ENCODE peak calls at places on chromosomes 5 and 9, in four cellular contexts. T is iris pigment epithelial cell, D is fibroblast of lung, N is Calu3. F is an unnamed sample.

GRCh38 chr5:69202497-69202896 is 13.1 kb downstream of the CENPH start:
- DNase-seq in T (peak), D (no peak), N (no peak), F (no peak)

GRCh38 chr5:131379723-131380122 is 115.9 kb downstream of the CDC42SE2 start:
- DNase-seq in T (peak), D (peak), N (peak), F (peak)

GRCh38 chr9:2414465-2414864 is 207.1 kb upstream of the VLDLR start:
- DNase-seq in T (peak), D (no peak), N (no peak), F (no peak)

GRCh38 chr5:101783241-101784095 is 512.6 kb downstream of the SLCO4C1 start:
- DNase-seq in T (no peak), D (peak), N (no peak), F (peak)

GRCh38 chr5:151686673-151687378 is at the start of gene SPARC:
- DNase-seq in T (peak), D (peak), N (no peak), F (peak)

GRCh38 chr5:16082053-16082452 is 97.5 kb downstream of the MARCHF11 start:
- DNase-seq in T (peak), D (no peak), N (no peak), F (no peak)

GRCh38 chr9:3939820-3940219 is 360.0 kb downstream of the GLIS3 start:
- DNase-seq in T (no peak), D (no peak), N (no peak), F (no peak)

GRCh38 chr9:109409998-109410397 is 88.1 kb downstream of the PTPN3 start:
- DNase-seq in T (no peak), D (no peak), N (no peak), F (no peak)

GRCh38 chr5:154071799-154072781 is 33.3 kb downstream of the MFAP3 start:
- DNase-seq in T (peak), D (peak), N (peak), F (peak)

GRCh38 chr5:53980061-53980460 is 330.3 kb downstream of the ARL15 start:
- DNase-seq in T (no peak), D (no peak), N (no peak), F (no peak)

GRCh38 chr5:6731465-6732237 is 18.4 kb downstream of the TENT4A start:
- DNase-seq in T (peak), D (peak), N (no peak), F (peak)

GRCh38 chr9:37262410-37262809 is 142.0 kb downstream of the ZCCHC7 start:
- DNase-seq in T (peak), D (peak), N (no peak), F (peak)

GRCh38 chr5:135324897-135325650 is 74.0 kb downstream of the MACROH2A1 start:
- DNase-seq in T (no peak), D (no peak), N (no peak), F (no peak)

GRCh38 chr5:7017004-7017770 is 304.0 kb downstream of the TENT4A start:
- DNase-seq in T (no peak), D (no peak), N (no peak), F (no peak)

GRCh38 chr9:36847781-36848673 is 186.0 kb downstream of the PAX5 start:
- DNase-seq in T (peak), D (no peak), N (no peak), F (no peak)

GRCh38 chr9:94656976-94657375 is 17.7 kb upstream of the FBP1 start:
- DNase-seq in T (no peak), D (no peak), N (no peak), F (no peak)